ENCODE peak calls at places on chromosomes 4 and X, in four cellular contexts. One of them, this sample, is unnamed.

GRCh38 chrX:55486736-55487135 is 2.9 kb downstream of the USP51 start:
- DNase-seq in endothelial cell: no peak
- DNase-seq in retinal pigment epithelial cell: no peak
- DNase-seq in cardiac muscle cell: peak; percentile 32
- DNase-seq in this sample: no peak

GRCh38 chrX:51395807-51396728 is 63.4 kb downstream of the NUDT10 start:
- DNase-seq in endothelial cell: peak; percentile 58
- DNase-seq in retinal pigment epithelial cell: no peak
- DNase-seq in cardiac muscle cell: peak; percentile 13
- DNase-seq in this sample: no peak

GRCh38 chr4:81405900-81406401 is 65.8 kb downstream of the RASGEF1B start:
- DNase-seq in endothelial cell: peak; percentile 54
- DNase-seq in retinal pigment epithelial cell: peak; percentile 42
- DNase-seq in cardiac muscle cell: peak; percentile 89
- DNase-seq in this sample: no peak

GRCh38 chrX:34943235-34943634 is 639 bp downstream of the FAM47B start:
- DNase-seq in cardiac muscle cell: no peak
- DNase-seq in retinal pigment epithelial cell: no peak
- DNase-seq in endothelial cell: no peak
- DNase-seq in this sample: no peak

GRCh38 chr4:90950385-90950841 is 823.2 kb downstream of the CCSER1 start:
- DNase-seq in cardiac muscle cell: peak; percentile 1
- DNase-seq in endothelial cell: no peak
- DNase-seq in retinal pigment epithelial cell: no peak
- DNase-seq in this sample: no peak

GRCh38 chr4:117447925-117448324 is 362.5 kb upstream of the TRAM1L1 start:
- DNase-seq in endothelial cell: peak; percentile 6
- DNase-seq in cardiac muscle cell: no peak
- DNase-seq in retinal pigment epithelial cell: no peak
- DNase-seq in this sample: no peak

GRCh38 chr4:39841894-39842293 is 135.8 kb downstream of the PDS5A start:
- DNase-seq in retinal pigment epithelial cell: no peak
- DNase-seq in endothelial cell: no peak
- DNase-seq in cardiac muscle cell: no peak
- DNase-seq in this sample: no peak

GRCh38 chrX:16491461-16491860 is 158.5 kb upstream of the S100G start:
- DNase-seq in endothelial cell: no peak
- DNase-seq in retinal pigment epithelial cell: no peak
- DNase-seq in cardiac muscle cell: peak; percentile 35
- DNase-seq in this sample: no peak

GRCh38 chrX:153526801-153527599 is 9.6 kb downstream of the ATP2B3 start:
- DNase-seq in cardiac muscle cell: no peak
- DNase-seq in retinal pigment epithelial cell: no peak
- DNase-seq in endothelial cell: no peak
- DNase-seq in this sample: no peak

GRCh38 chrX:443676-444210 is 57.0 kb upstream of the PPP2R3B start:
- DNase-seq in cardiac muscle cell: no peak
- DNase-seq in endothelial cell: no peak
- DNase-seq in retinal pigment epithelial cell: no peak
- DNase-seq in this sample: no peak

GRCh38 chr4:181478675-181479074 is 764.5 kb upstream of the TENM3 start:
- DNase-seq in endothelial cell: no peak
- DNase-seq in retinal pigment epithelial cell: no peak
- DNase-seq in cardiac muscle cell: no peak
- DNase-seq in this sample: no peak

GRCh38 chr4:137705171-137705783 is 173.0 kb upstream of the PCDH18 start:
- DNase-seq in retinal pigment epithelial cell: no peak
- DNase-seq in cardiac muscle cell: peak; percentile 96
- DNase-seq in endothelial cell: no peak
- DNase-seq in this sample: no peak

GRCh38 chr4:118285931-118286330 is 66.9 kb downstream of the PRSS12 start:
- DNase-seq in retinal pigment epithelial cell: no peak
- DNase-seq in cardiac muscle cell: no peak
- DNase-seq in endothelial cell: no peak
- DNase-seq in this sample: no peak

GRCh38 chr4:6771229-6771671 is 11.3 kb upstream of the KIAA0232 start:
- DNase-seq in endothelial cell: no peak
- DNase-seq in retinal pigment epithelial cell: no peak
- DNase-seq in cardiac muscle cell: peak; percentile 42
- DNase-seq in this sample: no peak

GRCh38 chr4:89273741-89274141 is 33.9 kb downstream of the GPRIN3 start:
- DNase-seq in endothelial cell: no peak
- DNase-seq in cardiac muscle cell: no peak
- DNase-seq in retinal pigment epithelial cell: no peak
- DNase-seq in this sample: no peak

GRCh38 chrX:11629593-11630211 is 36.0 kb downstream of the ARHGAP6 start:
- DNase-seq in cardiac muscle cell: peak; percentile 91
- DNase-seq in endothelial cell: no peak
- DNase-seq in retinal pigment epithelial cell: peak; percentile 57
- DNase-seq in this sample: no peak

GRCh38 chrX:129139837-129140679 is 383.2 kb downstream of the SMARCA1 start:
- DNase-seq in cardiac muscle cell: no peak
- DNase-seq in retinal pigment epithelial cell: no peak
- DNase-seq in endothelial cell: no peak
- DNase-seq in this sample: no peak

GRCh38 chrX:43949669-43950068 is 23.5 kb downstream of the NDP start:
- DNase-seq in retinal pigment epithelial cell: no peak
- DNase-seq in endothelial cell: peak; percentile 32
- DNase-seq in cardiac muscle cell: no peak
- DNase-seq in this sample: no peak

GRCh38 chr4:89298788-89299152 is 8.8 kb downstream of the GPRIN3 start:
- DNase-seq in cardiac muscle cell: peak; percentile 48
- DNase-seq in retinal pigment epithelial cell: no peak
- DNase-seq in endothelial cell: no peak
- DNase-seq in this sample: no peak

GRCh38 chr4:77007358-77008230 is 58.0 kb downstream of the SEPTIN11 start:
- DNase-seq in retinal pigment epithelial cell: no peak
- DNase-seq in endothelial cell: no peak
- DNase-seq in cardiac muscle cell: peak; percentile 94
- DNase-seq in this sample: no peak

GRCh38 chrX:48648299-48648698 is 35.3 kb upstream of the WAS start:
- DNase-seq in cardiac muscle cell: peak; percentile 72
- DNase-seq in endothelial cell: peak; percentile 15
- DNase-seq in retinal pigment epithelial cell: no peak
- DNase-seq in this sample: no peak

GRCh38 chr4:77022581-77023133 is 53.1 kb downstream of the CCNI start:
- DNase-seq in endothelial cell: peak; percentile 56
- DNase-seq in retinal pigment epithelial cell: no peak
- DNase-seq in cardiac muscle cell: peak; percentile 78
- DNase-seq in this sample: no peak

GRCh38 chr4:7332216-7333023 is 102.3 kb downstream of the PSAPL1 start:
- DNase-seq in retinal pigment epithelial cell: no peak
- DNase-seq in cardiac muscle cell: peak; percentile 85
- DNase-seq in endothelial cell: no peak
- DNase-seq in this sample: no peak

GRCh38 chr4:113052379-113052951 is 3.0 kb downstream of the ANK2 start:
- DNase-seq in retinal pigment epithelial cell: no peak
- DNase-seq in endothelial cell: no peak
- DNase-seq in cardiac muscle cell: peak; percentile 3
- DNase-seq in this sample: no peak

GRCh38 chr4:7650606-7651400 is 216.1 kb upstream of the PSAPL1 start:
- DNase-seq in cardiac muscle cell: peak; percentile 17
- DNase-seq in retinal pigment epithelial cell: no peak
- DNase-seq in endothelial cell: peak; percentile 42
- DNase-seq in this sample: no peak

GRCh38 chr4:111400736-111401135 is 744.5 kb upstream of the FAM241A start:
- DNase-seq in endothelial cell: no peak
- DNase-seq in retinal pigment epithelial cell: peak; percentile 62
- DNase-seq in cardiac muscle cell: peak; percentile 62
- DNase-seq in this sample: no peak

GRCh38 chr4:7160439-7160838 is 31.9 kb upstream of the SORCS2 start:
- DNase-seq in cardiac muscle cell: no peak
- DNase-seq in retinal pigment epithelial cell: no peak
- DNase-seq in endothelial cell: no peak
- DNase-seq in this sample: no peak

GRCh38 chrX:141969706-141970105 is 66.0 kb downstream of the MAGEC1 start:
- DNase-seq in endothelial cell: no peak
- DNase-seq in retinal pigment epithelial cell: no peak
- DNase-seq in cardiac muscle cell: no peak
- DNase-seq in this sample: no peak

GRCh38 chr4:130747842-130748241 is 1651.9 kb downstream of the C4orf33 start:
- DNase-seq in endothelial cell: no peak
- DNase-seq in cardiac muscle cell: peak; percentile 0
- DNase-seq in retinal pigment epithelial cell: no peak
- DNase-seq in this sample: no peak

GRCh38 chr4:47349323-47349722 is 114.2 kb downstream of the COMMD8 start:
- DNase-seq in cardiac muscle cell: no peak
- DNase-seq in retinal pigment epithelial cell: no peak
- DNase-seq in endothelial cell: no peak
- DNase-seq in this sample: no peak

DNA sequence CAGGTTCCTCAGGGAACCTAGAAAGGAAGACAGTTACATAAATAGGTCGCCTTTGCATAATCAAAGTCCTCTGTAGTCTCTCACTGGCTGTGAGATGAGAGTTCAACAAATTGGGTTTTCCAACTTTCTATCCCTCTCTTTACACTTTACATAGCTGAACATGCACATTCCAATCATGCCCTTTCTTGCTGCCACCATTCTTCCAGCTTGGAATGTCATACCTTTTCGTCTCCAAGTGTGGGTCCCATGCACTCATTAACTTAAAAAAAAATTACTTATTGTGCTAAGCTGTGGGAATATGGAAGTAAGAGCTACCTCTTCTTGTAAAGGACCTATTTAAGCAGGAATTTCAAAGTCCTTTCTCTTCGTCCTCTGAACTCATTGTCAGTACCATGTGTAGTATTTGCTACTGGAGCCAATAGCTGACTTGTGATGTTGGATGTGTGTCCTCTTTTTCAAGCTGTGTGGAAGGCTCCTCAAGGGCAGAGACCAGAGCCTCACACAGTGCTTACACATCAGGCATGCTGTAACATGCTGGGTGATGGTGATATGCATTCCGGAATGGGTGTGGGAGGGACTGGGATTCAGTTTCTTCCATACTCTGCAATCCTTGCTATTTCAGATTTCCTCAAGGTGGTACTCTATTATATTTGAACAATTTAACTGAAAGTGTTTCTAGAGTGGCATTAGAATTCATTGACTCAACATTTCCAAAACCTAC is 7.1 kb downstream of the ENOPH1 start:
- DNase-seq in retinal pigment epithelial cell: no peak
- DNase-seq in cardiac muscle cell: peak; percentile 37
- DNase-seq in endothelial cell: no peak
- DNase-seq in this sample: no peak
- TF ChIP-seq CTCF in retinal pigment epithelial cell: no peak
- TF ChIP-seq CTCF in cardiac muscle cell: no peak
- TF ChIP-seq CTCF in endothelial cell: no peak
- TF ChIP-seq CTCF in this sample: no peak

DNA sequence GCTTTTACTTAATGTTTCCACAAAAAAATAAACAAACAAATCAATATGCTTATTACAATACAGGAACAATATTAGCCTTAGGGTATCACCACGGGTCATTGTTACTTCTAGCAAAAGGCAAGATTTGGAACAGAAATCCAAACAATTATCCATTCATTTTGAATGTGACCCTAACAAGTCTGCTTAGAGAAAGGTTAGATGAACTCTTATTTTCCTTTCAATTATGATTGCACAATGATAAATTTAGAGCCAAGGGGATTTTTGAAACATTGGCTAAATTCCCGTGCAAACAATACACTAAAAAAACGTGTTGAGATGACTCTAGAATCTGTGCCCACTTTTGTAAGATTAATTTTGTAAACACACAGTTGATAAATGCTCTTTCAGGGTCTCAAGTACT is 474.7 kb downstream of the PCDH7 start:
- DNase-seq in cardiac muscle cell: no peak
- DNase-seq in endothelial cell: no peak
- DNase-seq in retinal pigment epithelial cell: no peak
- DNase-seq in this sample: no peak
- TF ChIP-seq CTCF in cardiac muscle cell: no peak
- TF ChIP-seq CTCF in endothelial cell: no peak
- TF ChIP-seq CTCF in retinal pigment epithelial cell: no peak
- TF ChIP-seq CTCF in this sample: no peak

DNA sequence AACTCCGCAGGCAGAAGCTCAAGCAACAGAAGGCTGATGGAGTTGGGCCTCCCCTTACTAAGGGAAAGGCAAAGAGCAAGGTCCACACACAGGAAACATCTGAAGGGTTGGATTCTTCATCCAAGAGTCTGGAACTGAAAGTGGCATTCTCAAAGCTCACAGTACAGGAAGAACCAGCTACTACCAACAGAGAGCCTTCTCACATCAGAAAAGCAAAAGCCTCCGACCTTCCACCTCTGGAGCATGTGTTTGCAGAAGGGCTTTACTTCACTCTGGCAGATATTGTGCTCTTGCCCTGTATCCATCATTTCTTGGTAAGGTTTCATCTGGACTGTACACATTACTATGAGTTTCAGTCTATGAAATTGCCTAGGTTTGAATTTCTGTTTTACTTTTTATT is 10.6 kb downstream of the GSTCD start:
- DNase-seq in retinal pigment epithelial cell: no peak
- DNase-seq in cardiac muscle cell: no peak
- DNase-seq in endothelial cell: no peak
- DNase-seq in this sample: no peak
- TF ChIP-seq CTCF in retinal pigment epithelial cell: no peak
- TF ChIP-seq CTCF in cardiac muscle cell: no peak
- TF ChIP-seq CTCF in endothelial cell: no peak
- TF ChIP-seq CTCF in this sample: no peak

GRCh38 chr4:31171362-31171761 is 451.2 kb downstream of the PCDH7 start:
- DNase-seq in endothelial cell: no peak
- DNase-seq in retinal pigment epithelial cell: no peak
- DNase-seq in cardiac muscle cell: no peak
- DNase-seq in this sample: no peak
- TF ChIP-seq CTCF in endothelial cell: no peak
- TF ChIP-seq CTCF in retinal pigment epithelial cell: no peak
- TF ChIP-seq CTCF in cardiac muscle cell: no peak
- TF ChIP-seq CTCF in this sample: no peak

GRCh38 chr4:162645381-162645780 is 481.6 kb upstream of the FSTL5 start:
- DNase-seq in endothelial cell: no peak
- DNase-seq in retinal pigment epithelial cell: peak; percentile 15
- DNase-seq in cardiac muscle cell: peak; percentile 41
- DNase-seq in this sample: no peak
- TF ChIP-seq CTCF in endothelial cell: no peak
- TF ChIP-seq CTCF in retinal pigment epithelial cell: peak; percentile 50
- TF ChIP-seq CTCF in cardiac muscle cell: peak; percentile 20
- TF ChIP-seq CTCF in this sample: peak; percentile 60

GRCh38 chr4:1084394-1084793 is 29.0 kb downstream of the RNF212 start:
- DNase-seq in cardiac muscle cell: no peak
- DNase-seq in retinal pigment epithelial cell: no peak
- DNase-seq in endothelial cell: no peak
- DNase-seq in this sample: no peak
- TF ChIP-seq CTCF in cardiac muscle cell: no peak
- TF ChIP-seq CTCF in retinal pigment epithelial cell: no peak
- TF ChIP-seq CTCF in endothelial cell: no peak
- TF ChIP-seq CTCF in this sample: no peak